ENCODE peak calls at places on chromosomes 7 and 10, in six cellular contexts. C, U, F, L, M and T are unnamed samples.

GRCh38 chr10:59908808-59909143 is 2.4 kb upstream of the CCDC6 start:
- DNase-seq in C (no peak), U (no peak), F (no peak), L (no peak), M (no peak), T (no peak)

GRCh38 chr7:112272921-112273561 is 66.5 kb downstream of the ZNF277 start:
- DNase-seq in C (no peak), U (no peak), F (no peak), L (no peak), M (no peak), T (no peak)

GRCh38 chr7:129840757-129841156 is 112.0 kb downstream of the UBE2H start:
- DNase-seq in C (no peak), U (no peak), F (no peak), L (no peak), M (no peak), T (no peak)

GRCh38 chr10:124384142-124384541 is 34.6 kb downstream of the OAT start:
- DNase-seq in C (no peak), U (no peak), F (peak), L (no peak), M (no peak), T (no peak)

GRCh38 chr10:101694674-101695403 is at the start of gene FBXW4:
- DNase-seq in C (peak), U (no peak), F (peak), L (peak), M (peak), T (peak)

GRCh38 chr10:71763352-71764127 is 9.8 kb downstream of the VSIR start:
- DNase-seq in C (peak), U (no peak), F (no peak), L (peak), M (no peak), T (no peak)

GRCh38 chr7:79528421-79528820 is 75.0 kb upstream of the MAGI2 start:
- DNase-seq in C (no peak), U (no peak), F (peak), L (no peak), M (no peak), T (no peak)

GRCh38 chr7:119344466-119344865 is 928.5 kb upstream of the KCND2 start:
- DNase-seq in C (no peak), U (no peak), F (no peak), L (no peak), M (no peak), T (no peak)

GRCh38 chr7:26857534-26858228 is 6.7 kb downstream of the SKAP2 start:
- DNase-seq in C (peak), U (no peak), F (peak), L (peak), M (peak), T (no peak)

GRCh38 chr7:25924061-25924460 is 227.9 kb upstream of the NFE2L3 start:
- DNase-seq in C (no peak), U (no peak), F (no peak), L (no peak), M (no peak), T (no peak)

GRCh38 chr10:110562348-110562747 is 5.1 kb upstream of the SMC3 start:
- DNase-seq in C (no peak), U (no peak), F (no peak), L (no peak), M (no peak), T (no peak)

GRCh38 chr10:97169911-97170693 is 15.7 kb downstream of the SLIT1 start:
- DNase-seq in C (no peak), U (no peak), F (no peak), L (no peak), M (no peak), T (no peak)

GRCh38 chr7:130157700-130158099 is 47.5 kb downstream of the TMEM209 start:
- DNase-seq in C (no peak), U (no peak), F (no peak), L (no peak), M (no peak), T (no peak)

GRCh38 chr10:69789164-69789576 is 12.5 kb upstream of the COL13A1 start:
- DNase-seq in C (no peak), U (no peak), F (no peak), L (peak), M (no peak), T (no peak)

GRCh38 chr7:2979276-2979675 is 64.4 kb downstream of the CARD11 start:
- DNase-seq in C (no peak), U (no peak), F (no peak), L (no peak), M (no peak), T (no peak)

GRCh38 chr7:111763221-111763791 is 201.0 kb upstream of the IMMP2L start:
- DNase-seq in C (peak), U (no peak), F (peak), L (peak), M (peak), T (peak)

GRCh38 chr7:116101709-116102108 is 71.1 kb upstream of the TFEC start:
- DNase-seq in C (peak), U (no peak), F (no peak), L (no peak), M (no peak), T (no peak)

GRCh38 chr10:131706476-131706875 is 194.3 kb upstream of the PPP2R2D start:
- DNase-seq in C (no peak), U (no peak), F (no peak), L (no peak), M (no peak), T (no peak)

GRCh38 chr7:72335561-72336381 is 76.4 kb downstream of the CALN1 start:
- DNase-seq in C (no peak), U (no peak), F (peak), L (no peak), M (no peak), T (no peak)

GRCh38 chr7:124700655-124701054 is 64.9 kb downstream of the GPR37 start:
- DNase-seq in C (peak), U (no peak), F (no peak), L (peak), M (no peak), T (peak)

GRCh38 chr7:158176561-158177173 is 411.0 kb downstream of the PTPRN2 start:
- DNase-seq in C (no peak), U (no peak), F (no peak), L (no peak), M (no peak), T (no peak)

GRCh38 chr7:82397846-82398245 is 45.7 kb downstream of the CACNA2D1 start:
- DNase-seq in C (peak), U (no peak), F (no peak), L (no peak), M (no peak), T (no peak)

GRCh38 chr7:84780158-84781124 is 406.4 kb downstream of the SEMA3D start:
- DNase-seq in C (no peak), U (no peak), F (no peak), L (no peak), M (no peak), T (no peak)

GRCh38 chr7:21960922-21961321 is 15.2 kb upstream of the CDCA7L start:
- DNase-seq in C (peak), U (no peak), F (no peak), L (peak), M (no peak), T (no peak)

GRCh38 chr7:74344128-74344496 is 54.9 kb downstream of the CLIP2 start:
- DNase-seq in C (peak), U (no peak), F (no peak), L (peak), M (no peak), T (no peak)

GRCh38 chr7:74349621-74350020 is 60.4 kb downstream of the CLIP2 start:
- DNase-seq in C (no peak), U (no peak), F (no peak), L (no peak), M (no peak), T (peak)

GRCh38 chr7:74343281-74344127 is 54.3 kb downstream of the CLIP2 start:
- DNase-seq in C (peak), U (no peak), F (no peak), L (peak), M (no peak), T (peak)

GRCh38 chr7:74344786-74345185 is 55.6 kb downstream of the CLIP2 start:
- DNase-seq in C (no peak), U (no peak), F (no peak), L (no peak), M (no peak), T (no peak)

GRCh38 chr7:74345970-74346369 is 56.8 kb downstream of the CLIP2 start:
- DNase-seq in C (no peak), U (no peak), F (no peak), L (no peak), M (no peak), T (no peak)
- H3K4me3 ChIP-seq in C (no peak), U (no peak), F (no peak), L (no peak), M (no peak), T (no peak)

GRCh38 chr10:48291190-48291589 is 15.3 kb upstream of the MAPK8 start:
- DNase-seq in C (no peak), U (no peak), F (no peak), L (no peak), M (no peak), T (peak)

GRCh38 chr10:48290286-48290685 is 15.8 kb upstream of the FRMPD2 start:
- DNase-seq in C (no peak), U (no peak), F (no peak), L (no peak), M (no peak), T (peak)

GRCh38 chr10:48289652-48290238 is 15.2 kb upstream of the FRMPD2 start:
- DNase-seq in C (peak), U (no peak), F (peak), L (peak), M (peak), T (peak)

GRCh38 chr10:48294431-48294830 is 12.0 kb upstream of the MAPK8 start:
- DNase-seq in C (no peak), U (no peak), F (no peak), L (no peak), M (no peak), T (peak)

GRCh38 chr10:48292616-48293015 is 13.9 kb upstream of the MAPK8 start:
- DNase-seq in C (no peak), U (no peak), F (no peak), L (no peak), M (no peak), T (peak)
- H4K8ac ChIP-seq in C (no peak), U (no peak), F (no peak), L (no peak), M (no peak), T (no peak)

GRCh38 chr10:75505293-75505692 is 73.9 kb downstream of the LRMDA start:
- DNase-seq in C (no peak), U (no peak), F (no peak), L (no peak), M (no peak), T (no peak)
- H3K27ac ChIP-seq in C (no peak), U (no peak), F (no peak), L (no peak), M (no peak), T (no peak)

GRCh38 chr7:108515013-108515412 is 10.9 kb downstream of the PNPLA8 start:
- DNase-seq in C (no peak), U (no peak), F (no peak), L (no peak), M (no peak), T (no peak)

GRCh38 chr7:108515636-108516035 is 10.3 kb downstream of the PNPLA8 start:
- DNase-seq in C (no peak), U (no peak), F (no peak), L (no peak), M (no peak), T (no peak)

GRCh38 chr7:108511939-108512338 is 14.0 kb downstream of the PNPLA8 start:
- DNase-seq in C (no peak), U (no peak), F (no peak), L (no peak), M (no peak), T (no peak)
- H3K4me3 ChIP-seq in C (no peak), U (no peak), F (no peak), L (no peak), M (no peak), T (no peak)

DNA sequence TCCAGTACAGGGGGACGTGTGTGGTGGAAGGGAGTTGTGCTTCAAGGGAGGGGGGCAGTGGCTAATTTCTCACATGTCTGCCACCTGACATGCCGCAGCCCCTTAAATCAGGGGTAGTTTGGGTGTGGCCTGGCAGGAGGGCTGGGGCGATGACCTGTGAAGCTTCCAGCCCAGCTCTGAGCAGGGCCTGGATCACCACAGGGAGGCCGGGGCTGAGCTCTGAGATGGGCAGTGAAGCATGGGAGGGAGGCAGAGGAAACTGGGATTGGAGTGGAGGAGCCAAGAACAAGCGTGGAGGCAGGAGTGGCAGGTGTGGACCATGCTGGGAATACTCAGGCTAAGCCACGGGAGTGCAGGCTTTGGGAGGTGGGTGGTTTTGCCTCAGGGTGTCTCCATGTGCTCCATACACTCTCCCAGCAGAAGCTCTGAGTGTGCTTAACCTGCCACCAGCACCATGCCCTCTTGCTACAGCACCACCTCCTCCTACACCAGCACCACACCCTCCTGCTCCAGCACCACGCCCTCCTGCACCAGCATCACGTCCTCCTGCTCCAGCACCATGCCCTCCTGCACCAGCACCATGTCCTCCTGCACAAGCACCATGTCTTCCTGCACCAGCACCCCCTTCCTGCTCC is 99.3 kb upstream of the SHH start:
- DNase-seq in C (no peak), U (no peak), F (no peak), L (no peak), M (no peak), T (no peak)
- H4K8ac ChIP-seq in C (no peak), U (no peak), F (no peak), L (no peak), M (no peak), T (no peak)

GRCh38 chr10:122465401-122465800 is 4.0 kb downstream of the HTRA1 start:
- DNase-seq in C (no peak), U (no peak), F (no peak), L (no peak), M (no peak), T (no peak)

GRCh38 chr10:122462533-122463465 is 1.4 kb downstream of the HTRA1 start:
- DNase-seq in C (peak), U (no peak), F (no peak), L (peak), M (no peak), T (peak)

GRCh38 chr10:122464575-122464974 is 3.2 kb downstream of the HTRA1 start:
- DNase-seq in C (no peak), U (no peak), F (no peak), L (no peak), M (no peak), T (no peak)

GRCh38 chr10:122463466-122464157 is 2.3 kb downstream of the HTRA1 start:
- DNase-seq in C (no peak), U (no peak), F (no peak), L (no peak), M (no peak), T (no peak)

DNA sequence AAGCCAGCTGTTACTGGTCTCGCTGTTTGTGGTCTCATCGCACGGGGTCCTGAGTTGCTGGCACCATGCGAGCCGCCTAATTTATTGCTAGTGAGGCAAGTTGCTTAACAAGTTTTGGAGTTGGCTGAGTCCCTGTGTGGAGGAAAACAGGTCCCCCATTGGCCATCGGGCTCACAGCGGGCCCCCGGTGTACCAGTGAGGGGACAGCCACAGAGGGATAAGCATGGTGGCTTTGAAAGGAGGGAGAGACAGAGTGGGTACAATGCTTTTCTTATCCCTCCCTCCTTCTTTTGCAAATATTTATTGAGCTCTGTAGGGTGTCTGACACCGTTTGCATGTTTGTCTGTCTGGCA is 2.8 kb downstream of the HTRA1 start:
- DNase-seq in C (no peak), U (no peak), F (no peak), L (no peak), M (no peak), T (no peak)
- H3K27ac ChIP-seq in C (no peak), U (no peak), F (no peak), L (no peak), M (no peak), T (no peak)

DNA sequence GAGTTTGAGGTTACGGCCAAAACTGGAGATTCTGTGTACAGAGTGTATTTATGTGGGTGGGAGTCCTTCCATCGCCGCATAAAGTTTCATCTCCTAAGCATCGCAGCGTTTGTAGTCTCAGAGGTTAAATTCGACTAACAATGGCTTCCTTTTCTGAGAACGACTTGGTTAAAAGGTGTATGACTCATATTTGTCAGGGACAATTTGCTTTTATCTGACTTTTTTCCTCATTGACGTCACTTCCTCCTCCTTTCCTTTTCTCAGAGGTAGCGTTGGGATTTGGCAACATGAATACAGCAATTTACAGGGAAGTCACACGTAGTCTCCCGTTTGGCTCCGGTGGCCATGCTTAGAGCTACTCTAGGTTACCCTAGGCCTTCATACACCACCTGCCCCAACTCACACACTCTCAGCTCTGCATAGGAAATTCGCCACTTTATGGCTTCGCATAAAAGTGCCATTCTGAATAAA is 37.6 kb upstream of the TCF7L2 start:
- DNase-seq in C (peak), U (no peak), F (peak), L (no peak), M (no peak), T (peak)
- H3K4me3 ChIP-seq in C (no peak), U (no peak), F (no peak), L (no peak), M (no peak), T (no peak)

GRCh38 chr10:100356067-100357017 is 9.3 kb downstream of the SCD start:
- DNase-seq in C (no peak), U (no peak), F (no peak), L (no peak), M (no peak), T (no peak)
- H4K8ac ChIP-seq in C (no peak), U (no peak), F (no peak), L (no peak), M (no peak), T (no peak)

DNA sequence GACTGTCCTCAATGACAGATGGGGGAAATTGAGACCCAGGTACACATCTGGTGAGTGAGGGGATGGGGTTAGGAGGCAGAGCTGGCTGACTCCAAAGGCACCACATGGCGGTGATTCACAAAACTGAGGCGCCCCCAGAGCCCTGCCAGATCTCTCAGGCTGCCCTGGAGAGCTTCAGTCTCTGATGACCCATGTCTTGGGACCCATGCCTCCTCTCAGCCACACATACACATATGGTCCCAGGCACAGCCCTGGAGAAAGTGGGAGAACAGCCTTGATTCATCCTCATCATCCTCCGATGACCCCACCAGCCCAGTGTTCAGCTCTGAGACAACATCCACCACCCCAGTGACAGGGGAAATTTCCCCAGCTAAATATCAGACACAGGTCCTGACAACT is 426.0 kb downstream of the RPS24 start:
- DNase-seq in C (no peak), U (no peak), F (no peak), L (no peak), M (no peak), T (no peak)
- H3K27ac ChIP-seq in C (no peak), U (no peak), F (no peak), L (no peak), M (no peak), T (peak)